ENCODE peak calls at places on chromosomes 11 and 22, in six cellular contexts. N is CD8-positive, alpha-beta T cell; U is colonic mucosa; W is right atrium auricular region; K is fibroblast of lung; Z is A549. M is an unnamed sample.

GRCh38 chr11:16572946-16573345 is 165.5 kb upstream of the C11orf58 start:
- DNase-seq in Z (no peak), K (no peak), N (no peak), U (no peak), W (no peak), M (no peak)

GRCh38 chr22:27798526-27799333 is 2.8 kb downstream of the MN1 start:
- DNase-seq in U (no peak), N (no peak), K (peak), W (no peak), Z (no peak), M (no peak)

GRCh38 chr11:16261836-16262644 is 94.3 kb downstream of the SOX6 start:
- DNase-seq in W (no peak), Z (no peak), K (no peak), U (no peak), N (no peak), M (no peak)

GRCh38 chr11:59226396-59226795 is 13.7 kb upstream of the MPEG1 start:
- DNase-seq in K (no peak), Z (no peak), N (no peak), U (no peak), W (no peak), M (no peak)

GRCh38 chr11:68146704-68147474 is 25.7 kb upstream of the CHKA start:
- DNase-seq in U (peak), Z (peak), W (no peak), K (peak), N (no peak), M (no peak)

GRCh38 chr11:61917357-61918109 is at the start of gene RAB3IL1:
- DNase-seq in U (peak), K (peak), W (no peak), N (no peak), Z (peak), M (no peak)

GRCh38 chr22:33658775-33659174 is 261.5 kb downstream of the LARGE1 start:
- DNase-seq in Z (no peak), U (peak), N (no peak), K (no peak), W (no peak), M (no peak)

GRCh38 chr11:45859661-45860140 is 12.4 kb downstream of the CRY2 start:
- DNase-seq in Z (no peak), W (peak), K (peak), N (no peak), U (peak), M (no peak)

GRCh38 chr22:29108137-29108536 is 35.3 kb downstream of the KREMEN1 start:
- DNase-seq in U (no peak), W (no peak), K (peak), Z (peak), N (no peak), M (no peak)

GRCh38 chr11:47449541-47449940 is 605 bp upstream of the RAPSN start:
- DNase-seq in Z (no peak), W (no peak), K (no peak), U (no peak), N (no peak), M (no peak)

GRCh38 chr22:35540600-35541253 is at the start of gene RASD2:
- DNase-seq in K (no peak), N (no peak), W (no peak), U (peak), Z (peak), M (no peak)

GRCh38 chr22:46377566-46378498 is 42.3 kb downstream of the TRMU start:
- DNase-seq in N (no peak), W (no peak), U (peak), K (peak), Z (peak), M (no peak)

DNA sequence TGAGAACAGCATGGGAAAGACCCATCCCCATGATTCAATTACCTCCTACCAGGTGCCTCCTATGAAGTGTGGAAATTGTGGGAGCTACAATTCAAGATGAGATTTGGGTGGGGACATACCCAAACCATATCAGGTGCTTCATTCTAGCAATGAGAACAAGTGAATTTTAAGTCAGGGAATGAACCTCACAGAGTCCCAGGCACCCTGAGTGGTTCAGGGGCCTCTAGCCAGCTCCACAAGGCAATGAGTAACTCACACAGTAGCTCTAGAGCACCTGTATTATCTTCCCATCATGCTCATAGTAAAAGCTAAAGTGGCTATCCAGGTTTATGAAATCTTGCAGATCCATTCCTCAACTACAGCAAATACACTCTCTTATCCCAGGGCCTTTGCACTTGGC is 13.1 kb upstream of the ACCSL start:
- DNase-seq in W (no peak), K (no peak), Z (no peak), N (no peak), U (no peak), M (no peak)
- TF ChIP-seq CTCF in W (no peak), K (no peak), Z (no peak), N (no peak), U (no peak), M (no peak)

DNA sequence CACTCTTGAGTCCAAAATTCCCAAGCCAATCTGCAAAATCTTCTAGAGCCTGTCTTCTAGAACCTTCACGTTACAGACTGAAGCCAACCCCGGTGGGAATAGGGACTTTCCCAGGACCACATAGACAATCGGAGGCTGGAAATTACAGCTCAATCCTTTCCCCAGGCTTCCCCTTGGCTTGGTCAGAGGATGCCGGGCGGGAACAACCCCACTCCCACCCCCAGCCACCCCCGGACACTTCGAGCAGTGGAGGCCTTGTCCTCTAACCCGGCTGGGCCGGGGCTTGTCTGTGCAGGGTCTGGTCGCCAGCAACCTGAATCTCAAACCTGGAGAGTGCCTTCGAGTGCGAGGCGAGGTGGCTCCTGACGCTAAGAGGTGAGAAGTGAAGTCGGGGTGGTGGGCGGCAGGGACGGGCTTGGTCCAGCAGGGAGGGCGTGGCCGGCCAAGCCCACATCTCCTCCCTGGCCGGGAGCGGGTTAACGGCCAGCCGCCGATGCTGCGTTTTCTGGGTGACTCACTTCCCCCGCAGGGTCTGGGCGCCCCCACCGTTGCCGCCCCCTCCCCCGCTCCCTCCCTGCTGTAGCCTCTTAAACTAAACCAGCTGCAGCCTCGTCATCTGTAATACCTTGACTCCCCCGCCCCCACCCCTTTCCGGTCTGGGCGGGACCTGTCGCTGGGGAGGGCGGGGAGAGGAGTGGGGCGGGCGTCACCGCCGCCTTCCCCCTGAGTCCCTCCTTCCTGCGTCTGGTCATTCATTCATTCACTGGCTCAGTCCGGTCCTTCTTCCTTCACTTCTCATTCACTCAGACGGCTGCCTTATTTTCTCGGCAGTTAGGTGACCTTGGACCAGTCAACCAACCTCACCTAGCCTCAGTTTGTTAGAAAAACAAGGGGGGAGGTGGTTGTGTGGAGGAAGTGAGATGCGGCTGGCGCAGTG is 1.5 kb downstream of the LGALS1 start:
- DNase-seq in W (peak), Z (no peak), K (peak), N (peak), U (peak), M (peak)
- TF ChIP-seq CTCF in W (no peak), Z (no peak), K (no peak), N (no peak), U (no peak), M (no peak)

GRCh38 chr11:129279326-129280026 is 87.4 kb upstream of the ARHGAP32 start:
- DNase-seq in Z (peak), K (peak), W (no peak), N (peak), U (peak), M (no peak)
- TF ChIP-seq CTCF in Z (peak), K (no peak), W (no peak), N (no peak), U (no peak), M (no peak)

DNA sequence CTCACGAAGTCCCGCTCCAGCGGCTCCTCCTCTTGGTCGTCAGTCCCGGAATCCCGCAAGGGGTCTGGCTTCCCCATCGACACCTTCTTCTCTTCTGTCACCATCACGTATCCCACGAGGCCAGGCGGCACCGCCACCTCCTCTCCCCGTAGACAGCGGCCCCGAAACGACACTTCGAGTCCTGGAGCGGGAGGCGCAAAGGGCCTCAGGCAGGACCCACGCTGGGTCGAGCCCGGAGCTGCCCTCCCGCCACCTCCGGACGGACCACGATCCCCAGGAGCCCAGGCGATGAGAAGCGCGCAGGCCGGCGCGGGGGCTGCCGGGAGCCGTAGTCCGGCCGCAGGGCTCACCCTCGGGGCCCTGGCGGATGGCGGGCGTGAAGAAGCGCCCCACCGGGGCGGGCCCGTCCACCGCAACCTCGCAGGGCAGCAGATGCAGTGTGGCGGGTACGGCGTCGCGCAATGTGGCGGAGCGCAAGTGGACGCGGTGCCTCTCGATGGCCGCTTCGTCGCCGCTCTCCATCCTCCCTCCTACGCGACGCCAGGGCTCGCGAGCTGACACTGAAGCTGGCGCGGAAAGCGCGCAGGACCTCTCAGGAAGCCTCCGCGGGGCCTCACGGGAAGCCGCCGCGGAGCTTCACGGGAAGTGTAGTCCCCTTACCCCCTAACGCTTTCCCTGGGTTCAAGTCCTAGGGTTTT is at the start of gene RNASEH2C:
- DNase-seq in Z (peak), N (peak), W (peak), U (peak), K (peak), M (peak)
- TF ChIP-seq CTCF in Z (no peak), N (no peak), W (no peak), U (no peak), K (no peak), M (no peak)

GRCh38 chr11:7548659-7549283 is 35.0 kb downstream of the PPFIBP2 start:
- DNase-seq in U (peak), Z (no peak), N (no peak), W (no peak), K (no peak), M (no peak)
- TF ChIP-seq CTCF in U (peak), Z (peak), N (no peak), W (no peak), K (no peak), M (peak)

GRCh38 chr11:1655168-1656060 is 25.8 kb downstream of the KRTAP5-5 start:
- DNase-seq in U (no peak), Z (no peak), W (no peak), N (no peak), K (no peak), M (no peak)
- TF ChIP-seq CTCF in U (no peak), Z (no peak), W (no peak), N (no peak), K (no peak), M (no peak)

DNA sequence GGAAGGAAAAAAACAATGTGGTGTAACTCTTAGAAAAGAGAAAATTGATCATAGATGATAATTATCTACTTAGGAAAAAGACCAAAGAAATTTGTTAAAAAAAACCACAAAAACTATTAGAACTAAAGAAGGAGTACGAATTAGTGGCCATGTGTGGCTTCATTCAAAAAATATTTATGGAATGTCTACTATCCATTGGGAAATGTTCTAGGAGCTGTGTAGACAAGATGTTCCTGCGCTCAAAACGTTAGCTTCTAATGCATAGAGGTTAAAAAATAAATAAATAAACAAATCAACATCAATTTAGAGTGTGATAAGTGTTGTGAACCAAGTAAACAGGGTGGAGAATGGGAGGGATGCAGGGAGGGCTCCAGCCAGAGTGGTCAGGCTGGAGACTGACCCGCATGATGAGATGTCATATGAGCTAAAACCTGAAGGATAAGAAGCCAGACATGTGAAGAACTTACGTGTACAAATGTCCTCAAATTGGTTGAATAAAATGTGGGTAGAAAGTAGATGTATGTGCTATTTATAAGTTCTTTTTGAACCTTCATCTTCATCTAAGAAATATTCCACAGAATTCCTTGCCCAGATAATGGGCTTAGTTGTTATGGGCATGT is 4.3 kb upstream of the EXPH5 start:
- DNase-seq in U (no peak), K (peak), N (no peak), W (no peak), Z (no peak), M (no peak)
- TF ChIP-seq CTCF in U (no peak), K (no peak), N (no peak), W (no peak), Z (no peak), M (no peak)

M was measured in GM12864.